ENCODE peak calls at places on chromosomes 5 and 9, in eight cellular contexts. J, G, M, O, S, B, R and L are unnamed samples.

GRCh38 chr5:139880416-139881144 is 85.0 kb downstream of the PSD2 start:
- ATAC-seq in J (no peak), O (no peak), S (no peak), G (no peak), R (no peak), M (no peak), B (no peak), L (no peak)

GRCh38 chr9:121059998-121060636 is 10.0 kb upstream of the C5 start:
- ATAC-seq in R (peak), B (peak), M (peak), J (no peak), O (no peak), S (peak), G (peak), L (no peak)

GRCh38 chr5:88847410-88847809 is 35.6 kb downstream of the MEF2C start:
- ATAC-seq in B (peak), M (no peak), G (peak), J (no peak), S (no peak), O (no peak), R (no peak), L (no peak)

GRCh38 chr5:80185095-80185494 is 70.8 kb downstream of the SERINC5 start:
- ATAC-seq in S (no peak), R (no peak), J (no peak), G (no peak), B (no peak), O (peak), M (no peak), L (no peak)

GRCh38 chr5:120091376-120091948 is 372.6 kb upstream of the PRR16 start:
- ATAC-seq in J (no peak), B (no peak), M (no peak), S (no peak), G (no peak), R (peak), O (no peak), L (no peak)

GRCh38 chr5:154701181-154701580 is 54.0 kb upstream of the LARP1 start:
- ATAC-seq in J (peak), S (peak), R (no peak), G (no peak), M (no peak), B (peak), O (no peak), L (no peak)

GRCh38 chr9:72300884-72301283 is 64.1 kb downstream of the ZFAND5 start:
- ATAC-seq in M (no peak), S (no peak), J (no peak), R (no peak), G (peak), B (no peak), O (no peak), L (no peak)

GRCh38 chr5:82106207-82106606 is 134.4 kb downstream of the ATG10 start:
- ATAC-seq in M (peak), R (no peak), G (peak), O (peak), J (no peak), S (peak), B (peak), L (peak)

GRCh38 chr5:72187388-72188070 is 80.3 kb downstream of the MAP1B start:
- ATAC-seq in S (peak), B (no peak), M (no peak), G (no peak), J (no peak), O (peak), R (peak), L (no peak)

GRCh38 chr9:124797343-124798103 is 20.6 kb downstream of the OLFML2A start:
- ATAC-seq in O (no peak), R (no peak), J (no peak), S (peak), G (no peak), M (no peak), B (no peak), L (peak)

GRCh38 chr5:173829826-173830225 is 58.3 kb upstream of the CPEB4 start:
- ATAC-seq in J (no peak), R (peak), M (peak), B (no peak), O (no peak), G (peak), S (no peak), L (no peak)

GRCh38 chr5:4017076-4017803 is 421.6 kb downstream of the IRX1 start:
- ATAC-seq in O (no peak), G (no peak), R (no peak), B (no peak), S (no peak), J (no peak), M (no peak), L (no peak)

GRCh38 chr5:88722546-88722945 is 160.4 kb downstream of the MEF2C start:
- ATAC-seq in B (no peak), J (no peak), S (no peak), M (no peak), R (no peak), O (no peak), G (no peak), L (no peak)

GRCh38 chr9:92094655-92095054 is 20.6 kb downstream of the SPTLC1 start:
- ATAC-seq in J (no peak), G (no peak), O (peak), M (no peak), R (no peak), S (no peak), B (no peak), L (no peak)

GRCh38 chr5:68953885-68954617 is 139.8 kb upstream of the SLC30A5 start:
- ATAC-seq in B (no peak), G (no peak), O (no peak), M (no peak), S (peak), R (no peak), J (no peak), L (peak)

GRCh38 chr9:26786571-26786970 is 106.0 kb downstream of the CAAP1 start:
- ATAC-seq in M (no peak), G (peak), B (no peak), R (no peak), S (no peak), O (no peak), J (no peak), L (no peak)

GRCh38 chr5:109450129-109450877 is 40.5 kb upstream of the PJA2 start:
- ATAC-seq in R (no peak), G (no peak), B (no peak), J (no peak), S (no peak), M (no peak), O (no peak), L (no peak)

GRCh38 chr5:7047862-7048261 is 334.6 kb downstream of the TENT4A start:
- ATAC-seq in G (no peak), M (no peak), B (peak), J (peak), R (no peak), S (no peak), O (no peak), L (no peak)

GRCh38 chr5:38456657-38457056 is 99.8 kb downstream of the LIFR start:
- ATAC-seq in G (no peak), J (no peak), S (no peak), B (no peak), R (peak), M (peak), O (no peak), L (no peak)

GRCh38 chr5:94908889-94909480 is 290.5 kb downstream of the SLF1 start:
- ATAC-seq in R (peak), M (no peak), S (no peak), O (no peak), J (no peak), G (peak), B (peak), L (no peak)

GRCh38 chr5:64811050-64811640 is 42.4 kb downstream of the CWC27 start:
- ATAC-seq in S (no peak), O (no peak), B (peak), J (peak), R (peak), M (peak), G (peak), L (no peak)

GRCh38 chr9:18393340-18394130 is 80.4 kb upstream of the ADAMTSL1 start:
- ATAC-seq in M (peak), B (no peak), S (peak), O (no peak), G (no peak), J (peak), R (peak), L (peak)

GRCh38 chr5:167916261-167916660 is 375.2 kb upstream of the WWC1 start:
- ATAC-seq in R (no peak), M (no peak), B (no peak), G (no peak), S (no peak), O (no peak), J (no peak), L (no peak)

GRCh38 chr9:124694394-124695279 is 76.5 kb downstream of the NR6A1 start:
- ATAC-seq in B (no peak), S (no peak), M (no peak), R (no peak), J (no peak), G (no peak), O (no peak), L (no peak)

GRCh38 chr9:77841739-77842386 is 189.7 kb downstream of the GNAQ start:
- ATAC-seq in O (peak), G (peak), B (peak), J (peak), M (no peak), S (peak), R (peak), L (no peak)

GRCh38 chr5:175479125-175479881 is 943 bp downstream of the SFXN1 start:
- ATAC-seq in J (peak), O (no peak), S (peak), B (peak), R (peak), G (peak), M (no peak), L (no peak)

GRCh38 chr9:108443741-108444140 is 412.0 kb downstream of the ACTL7B start:
- ATAC-seq in G (no peak), J (no peak), B (no peak), O (no peak), M (peak), S (no peak), R (peak), L (no peak)

GRCh38 chr5:39691993-39692392 is 267.2 kb upstream of the DAB2 start:
- ATAC-seq in B (peak), J (peak), R (peak), S (no peak), G (peak), O (no peak), M (no peak), L (no peak)

GRCh38 chr5:42569325-42569724 is 146.1 kb downstream of the GHR start:
- ATAC-seq in R (no peak), G (no peak), J (no peak), B (no peak), M (no peak), S (no peak), O (no peak), L (no peak)

GRCh38 chr9:4748612-4749011 is 7.6 kb upstream of the AK3 start:
- ATAC-seq in M (no peak), S (peak), G (peak), R (no peak), O (peak), B (no peak), J (no peak), L (no peak)

GRCh38 chr5:45042283-45042682 is 233.5 kb downstream of the MRPS30 start:
- ATAC-seq in G (no peak), O (no peak), S (no peak), B (no peak), J (no peak), M (no peak), R (no peak), L (no peak)

GRCh38 chr5:149128023-149128875 is 13.0 kb upstream of the ABLIM3 start:
- ATAC-seq in S (no peak), G (peak), O (peak), J (peak), R (peak), B (peak), M (peak), L (no peak)

GRCh38 chr9:136228107-136228875 is 17.3 kb downstream of the QSOX2 start:
- ATAC-seq in O (peak), G (no peak), R (peak), S (no peak), M (peak), B (no peak), J (no peak), L (no peak)

GRCh38 chr9:131080589-131080988 is 15.7 kb upstream of the AIF1L start:
- ATAC-seq in S (no peak), O (no peak), J (no peak), B (no peak), M (peak), G (no peak), R (peak), L (no peak)

GRCh38 chr5:40585537-40586267 is 94.0 kb upstream of the PTGER4 start:
- ATAC-seq in S (no peak), R (no peak), G (no peak), B (no peak), J (no peak), M (no peak), O (no peak), L (no peak)

GRCh38 chr5:174355995-174356394 is 310.5 kb downstream of the NSG2 start:
- ATAC-seq in M (no peak), R (no peak), O (no peak), S (no peak), J (no peak), B (no peak), G (no peak), L (no peak)